ENCODE peak calls at places on chromosomes 5 and 9, in seven cellular contexts. M is stimulated activated CD4-positive, alpha-beta T cell treated with anti-CD3 and anti-CD28 coated beads, Interleukin-1b, Interleukin-23, amount 100 ng/mL, for 24 hours; Y is HepG2; Z is central memory CD4-positive, alpha-beta T cell; G is AML-193; D is NB4; A is nephron progenitor cell. H is an unnamed sample.

GRCh38 chr5:16540421-16540820 is 74.8 kb upstream of the ZNF622 start:
- DNase-seq in Z (no peak), D (no peak), G (no peak), A (no peak), Y (no peak), M (no peak), H (no peak)

GRCh38 chr5:136062563-136063274 is 33.9 kb downstream of the TGFBI start:
- DNase-seq in D (peak), Z (peak), M (no peak), G (peak), Y (peak), A (no peak), H (no peak)

GRCh38 chr5:139758510-139759036 is 37.0 kb upstream of the PSD2 start:
- DNase-seq in Z (no peak), A (no peak), D (no peak), M (no peak), G (no peak), Y (no peak), H (peak)

GRCh38 chr5:147188200-147189108 is 46.4 kb upstream of the STK32A start:
- DNase-seq in G (peak), M (no peak), A (peak), Z (peak), D (peak), Y (peak), H (peak)

GRCh38 chr9:119834064-119834620 is 464.9 kb upstream of the BRINP1 start:
- DNase-seq in A (no peak), M (no peak), D (no peak), G (no peak), Y (no peak), Z (no peak), H (no peak)

GRCh38 chr5:93417500-93417899 is 163.5 kb downstream of the NR2F1-AS1 start:
- DNase-seq in Y (no peak), D (no peak), A (no peak), Z (no peak), M (no peak), G (no peak), H (no peak)

GRCh38 chr9:38488156-38488698 is 64.0 kb upstream of the IGFBPL1 start:
- DNase-seq in Y (no peak), A (no peak), D (no peak), M (no peak), G (no peak), Z (no peak), H (no peak)

GRCh38 chr5:155082401-155082800 is 68.8 kb downstream of the KIF4B start:
- DNase-seq in Z (no peak), Y (no peak), A (no peak), D (no peak), G (no peak), M (no peak), H (no peak)

GRCh38 chr5:149583394-149583793 is 2.1 kb downstream of the ARHGEF37 start:
- DNase-seq in Y (no peak), A (no peak), Z (no peak), D (no peak), G (no peak), M (no peak), H (no peak)

GRCh38 chr5:173881811-173882575 is 6.2 kb upstream of the CPEB4 start:
- DNase-seq in D (no peak), Y (no peak), A (no peak), G (no peak), Z (no peak), M (no peak), H (no peak)

GRCh38 chr5:137091473-137091872 is 407.7 kb downstream of the SPOCK1 start:
- DNase-seq in A (peak), M (no peak), D (no peak), Y (no peak), G (no peak), Z (no peak), H (no peak)

GRCh38 chr5:20601678-20602100 is 613.7 kb upstream of the CDH18 start:
- DNase-seq in D (peak), Y (no peak), M (no peak), A (no peak), Z (no peak), G (no peak), H (no peak)

GRCh38 chr5:133744030-133744645 is 131.8 kb upstream of the FSTL4 start:
- DNase-seq in Z (no peak), M (no peak), G (no peak), A (no peak), Y (no peak), D (no peak), H (no peak)

GRCh38 chr5:118126159-118126558 is 862.2 kb downstream of the DTWD2 start:
- DNase-seq in D (no peak), A (no peak), Z (no peak), M (no peak), G (no peak), Y (no peak), H (no peak)

GRCh38 chr5:50717615-50718014 is 51.2 kb downstream of the PARP8 start:
- DNase-seq in Y (no peak), G (peak), D (peak), M (no peak), A (no peak), Z (no peak), H (no peak)

GRCh38 chr5:165188555-165189260 is 1683.3 kb downstream of the MAT2B start:
- DNase-seq in M (no peak), Y (no peak), A (no peak), D (peak), Z (no peak), G (peak), H (no peak)

GRCh38 chr9:19999491-20000057 is 210.7 kb upstream of the SLC24A2 start:
- DNase-seq in A (no peak), M (peak), Z (no peak), D (peak), G (no peak), Y (no peak), H (no peak)

GRCh38 chr5:114101153-114101552 is 260.7 kb upstream of the KCNN2 start:
- DNase-seq in M (no peak), Z (no peak), Y (peak), D (peak), G (peak), A (peak), H (no peak)

GRCh38 chr9:127968046-127968445 is 12.7 kb downstream of the EEIG1 start:
- DNase-seq in G (no peak), Z (no peak), M (no peak), A (no peak), D (peak), Y (no peak), H (peak)

GRCh38 chr5:135262364-135262763 is 136.7 kb downstream of the MACROH2A1 start:
- DNase-seq in M (no peak), D (no peak), A (no peak), Y (no peak), G (no peak), Z (no peak), H (no peak)